ENCODE peak calls at places on chromosome 6, in six cellular contexts. B is fibroblast of the aortic adventitia; U is SJCRH30; E is uterus; H is ovary; R is CD8-positive, alpha-beta T cell. F is an unnamed sample.

GRCh38 chr6:12582421-12583110 is 134.0 kb upstream of the PHACTR1 start:
- DNase-seq in B (no peak), U (no peak), E (no peak), H (no peak), R (no peak), F (no peak)

GRCh38 chr6:51277471-51277870 is 458.8 kb downstream of the TFAP2B start:
- DNase-seq in B (no peak), U (no peak), E (no peak), H (no peak), R (no peak), F (no peak)

GRCh38 chr6:32819729-32820128 is 2.9 kb upstream of the HLA-DOB start:
- DNase-seq in B (peak), U (peak), E (no peak), H (no peak), R (no peak), F (peak)

GRCh38 chr6:80440496-80441160 is 334.2 kb downstream of the BCKDHB start:
- DNase-seq in B (no peak), U (no peak), E (no peak), H (no peak), R (no peak), F (no peak)

GRCh38 chr6:36863670-36864540 is 10.7 kb downstream of the PPIL1 start:
- DNase-seq in B (no peak), U (no peak), E (no peak), H (no peak), R (no peak), F (no peak)

GRCh38 chr6:73624896-73625295 is 28.9 kb downstream of the SLC17A5 start:
- DNase-seq in B (no peak), U (no peak), E (no peak), H (no peak), R (no peak), F (no peak)

GRCh38 chr6:113450061-113450465 is 407.1 kb upstream of the MARCKS start:
- DNase-seq in B (no peak), U (no peak), E (no peak), H (no peak), R (no peak), F (no peak)

GRCh38 chr6:4732691-4733315 is 43.4 kb upstream of the CDYL start:
- DNase-seq in B (peak), U (peak), E (peak), H (peak), R (no peak), F (peak)

GRCh38 chr6:4402477-4402976 is 267.2 kb upstream of the ECI2 start:
- DNase-seq in B (peak), U (no peak), E (no peak), H (peak), R (no peak), F (peak)

GRCh38 chr6:41200296-41200900 is 551 bp downstream of the TREML2 start:
- DNase-seq in B (peak), U (no peak), E (no peak), H (no peak), R (peak), F (no peak)

GRCh38 chr6:115898246-115898645 is 162.4 kb downstream of the FRK start:
- DNase-seq in B (peak), U (peak), E (no peak), H (no peak), R (no peak), F (no peak)

GRCh38 chr6:25179051-25179778 is 100.0 kb upstream of the CARMIL1 start:
- DNase-seq in B (peak), U (no peak), E (no peak), H (no peak), R (no peak), F (peak)

GRCh38 chr6:95784019-95784418 is 206.7 kb downstream of the MANEA start:
- DNase-seq in B (no peak), U (no peak), E (no peak), H (no peak), R (no peak), F (no peak)

GRCh38 chr6:132076452-132076851 is 125.3 kb upstream of the CCN2 start:
- DNase-seq in B (no peak), U (no peak), E (no peak), H (no peak), R (no peak), F (no peak)

GRCh38 chr6:3356824-3357420 is 98.2 kb downstream of the PSMG4 start:
- DNase-seq in B (peak), U (no peak), E (no peak), H (no peak), R (no peak), F (no peak)

GRCh38 chr6:42907336-42907735 is 8.5 kb upstream of the PTCRA start:
- DNase-seq in B (peak), U (no peak), E (peak), H (peak), R (no peak), F (peak)

GRCh38 chr6:153208706-153209105 is 77.6 kb upstream of the RGS17 start:
- DNase-seq in B (no peak), U (peak), E (no peak), H (no peak), R (no peak), F (no peak)

GRCh38 chr6:92887871-92888270 is 531.5 kb downstream of the EPHA7 start:
- DNase-seq in B (no peak), U (peak), E (no peak), H (no peak), R (no peak), F (peak)

GRCh38 chr6:149895702-149896310 is 2.1 kb downstream of the RAET1E start:
- DNase-seq in B (peak), U (no peak), E (peak), H (no peak), R (peak), F (no peak)

GRCh38 chr6:22334778-22335177 is 37.9 kb upstream of the PRL start:
- DNase-seq in B (no peak), U (no peak), E (no peak), H (no peak), R (no peak), F (no peak)

GRCh38 chr6:170027111-170028043 is 263.5 kb downstream of the DLL1 start:
- DNase-seq in B (no peak), U (no peak), E (no peak), H (peak), R (no peak), F (peak)

GRCh38 chr6:155314773-155315515 is 660 bp upstream of the TFB1M start:
- DNase-seq in B (peak), U (peak), E (peak), H (no peak), R (peak), F (no peak)

GRCh38 chr6:125194980-125195379 is 41.4 kb downstream of the TPD52L1 start:
- DNase-seq in B (no peak), U (no peak), E (no peak), H (no peak), R (no peak), F (no peak)

GRCh38 chr6:158923801-158924498 is 76.1 kb downstream of the RSPH3 start:
- DNase-seq in B (peak), U (no peak), E (no peak), H (no peak), R (no peak), F (no peak)

GRCh38 chr6:528989-529388 is 127.9 kb downstream of the HUS1B start:
- DNase-seq in B (no peak), U (no peak), E (no peak), H (no peak), R (no peak), F (no peak)

GRCh38 chr6:144104898-144105487 is 9.6 kb upstream of the SF3B5 start:
- DNase-seq in B (peak), U (peak), E (no peak), H (no peak), R (no peak), F (peak)

DNA sequence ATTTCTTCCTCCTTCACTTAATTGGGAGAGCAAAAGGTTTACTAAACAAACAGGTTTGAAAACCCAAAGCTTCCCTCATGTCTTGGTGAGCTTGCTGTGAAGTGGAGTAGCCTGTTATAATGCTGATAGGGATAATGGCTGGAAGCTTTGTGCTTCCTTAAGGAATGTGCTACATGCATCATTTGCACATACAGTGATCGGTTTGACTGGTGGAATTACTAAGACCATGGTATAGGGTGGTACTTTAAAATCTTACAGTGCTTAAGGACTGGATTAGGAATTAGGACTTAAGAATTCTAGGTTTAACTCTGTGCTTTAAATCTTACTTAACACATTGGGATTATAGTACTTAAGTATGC is 75.7 kb downstream of the ARID1B start:
- DNase-seq in B (no peak), U (no peak), E (no peak), H (no peak), R (no peak), F (no peak)
- H3K4me3 ChIP-seq in B (no peak), U (no peak), E (no peak), H (no peak), R (no peak), F (no peak)

DNA sequence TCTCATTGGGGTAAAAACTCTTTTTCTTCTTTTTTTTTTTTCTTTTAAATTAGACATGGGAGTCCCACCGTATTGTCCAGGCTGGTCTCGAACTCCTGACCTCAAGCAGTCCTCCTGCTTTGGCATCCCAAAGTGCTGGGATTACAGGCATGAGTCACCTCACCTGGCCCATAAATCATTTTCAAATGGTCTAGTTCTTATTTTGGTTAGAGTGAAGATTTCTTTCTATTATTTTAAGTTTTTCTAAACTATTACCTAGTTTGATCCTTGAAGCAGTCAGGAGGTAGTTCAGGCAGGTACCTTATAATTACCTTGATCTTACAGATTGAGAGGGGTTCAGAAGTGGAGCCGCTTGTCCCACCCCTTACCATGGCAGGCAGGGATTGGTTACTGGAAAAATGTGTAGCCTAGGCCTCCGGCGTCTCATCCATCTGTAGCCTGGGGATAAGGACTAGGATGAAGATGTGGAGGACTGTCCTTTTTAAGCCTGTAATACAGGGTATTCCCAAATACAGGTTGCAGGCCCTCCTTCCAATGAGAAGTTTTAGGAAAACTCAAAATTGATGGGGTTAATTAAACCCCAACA is 2.7 kb downstream of the HMGA1 start:
- DNase-seq in B (no peak), U (no peak), E (no peak), H (peak), R (no peak), F (no peak)
- H3K4me3 ChIP-seq in B (peak), U (no peak), E (no peak), H (no peak), R (no peak), F (peak)

GRCh38 chr6:1606533-1607235 is 3.0 kb upstream of the FOXC1 start:
- DNase-seq in B (no peak), U (no peak), E (no peak), H (no peak), R (no peak), F (peak)

GRCh38 chr6:1605822-1606532 is 3.7 kb upstream of the FOXC1 start:
- DNase-seq in B (no peak), U (no peak), E (no peak), H (no peak), R (no peak), F (peak)

GRCh38 chr6:1603708-1604346 is 5.9 kb upstream of the FOXC1 start:
- DNase-seq in B (no peak), U (no peak), E (no peak), H (no peak), R (no peak), F (no peak)

GRCh38 chr6:1604347-1604990 is 5.2 kb upstream of the FOXC1 start:
- DNase-seq in B (peak), U (peak), E (no peak), H (peak), R (peak), F (peak)

GRCh38 chr6:1604991-1605821 is 4.5 kb upstream of the FOXC1 start:
- DNase-seq in B (no peak), U (no peak), E (no peak), H (no peak), R (no peak), F (peak)
- H3K4me3 ChIP-seq in B (no peak), U (no peak), E (no peak), H (peak), R (peak), F (peak)

GRCh38 chr6:167858842-167859520 is 32.3 kb downstream of the AFDN start:
- DNase-seq in B (no peak), U (no peak), E (no peak), H (no peak), R (no peak), F (no peak)
- H3K4me3 ChIP-seq in B (no peak), U (no peak), E (no peak), H (no peak), R (no peak), F (no peak)

DNA sequence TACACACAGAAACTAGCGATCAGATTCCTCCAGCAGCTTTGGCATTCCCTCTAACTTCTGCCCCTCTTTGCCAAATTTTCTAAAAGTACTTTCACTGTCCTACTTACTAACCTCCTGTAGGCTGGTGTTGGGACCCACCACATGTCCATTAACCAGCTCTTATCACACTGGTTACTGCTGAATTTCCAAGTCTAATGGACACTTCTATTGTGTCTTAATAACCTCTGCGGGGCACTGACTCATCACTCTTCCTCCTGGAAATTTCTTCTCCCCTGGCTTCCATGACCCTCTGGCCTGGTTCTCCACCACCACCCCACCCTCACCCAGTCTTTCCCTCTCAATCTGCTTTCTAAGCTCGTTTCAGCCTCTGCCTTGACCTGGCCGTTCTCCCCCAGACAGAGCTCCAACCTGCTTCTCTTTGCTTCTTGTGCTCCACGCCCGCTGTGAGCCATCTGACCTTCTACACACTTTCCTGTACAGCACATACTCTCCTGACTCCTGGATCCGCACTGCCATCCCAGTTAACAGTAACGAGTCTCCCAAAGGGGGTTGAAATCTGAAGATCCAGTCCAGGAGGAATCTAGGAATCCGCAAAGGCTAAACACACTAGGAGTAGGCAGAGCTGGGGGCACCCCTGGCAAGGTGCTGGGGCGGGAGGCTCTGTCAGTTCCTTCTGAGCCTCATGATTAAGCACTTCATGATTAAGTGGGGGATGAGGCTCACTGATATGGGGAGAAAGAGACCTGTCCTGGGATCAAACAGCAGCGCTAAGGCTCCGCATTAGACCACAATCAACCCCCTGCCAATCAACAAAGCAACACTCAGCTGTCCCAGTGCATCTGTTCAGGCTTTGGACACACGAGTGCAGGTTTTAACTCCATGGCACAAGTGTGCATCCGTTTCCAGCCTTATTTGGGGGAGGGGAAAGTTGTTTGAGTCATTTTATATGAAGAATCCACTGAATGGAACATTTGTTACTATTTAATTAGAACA is 146.2 kb downstream of the LY86 start:
- DNase-seq in B (peak), U (no peak), E (no peak), H (no peak), R (no peak), F (peak)
- H3K4me3 ChIP-seq in B (no peak), U (no peak), E (no peak), H (no peak), R (no peak), F (no peak)

GRCh38 chr6:90096818-90097217 is 199.8 kb downstream of the BACH2 start:
- DNase-seq in B (no peak), U (no peak), E (no peak), H (no peak), R (no peak), F (no peak)
- H3K4me3 ChIP-seq in B (no peak), U (no peak), E (no peak), H (no peak), R (no peak), F (no peak)

GRCh38 chr6:15387118-15387517 is 141.2 kb downstream of the JARID2 start:
- DNase-seq in B (no peak), U (no peak), E (no peak), H (no peak), R (no peak), F (no peak)

GRCh38 chr6:15386756-15387112 is 140.9 kb downstream of the JARID2 start:
- DNase-seq in B (no peak), U (no peak), E (no peak), H (no peak), R (no peak), F (no peak)

GRCh38 chr6:15384901-15385300 is 139.0 kb downstream of the JARID2 start:
- DNase-seq in B (no peak), U (no peak), E (no peak), H (no peak), R (no peak), F (no peak)

GRCh38 chr6:15385521-15385920 is 139.7 kb downstream of the JARID2 start:
- DNase-seq in B (no peak), U (no peak), E (no peak), H (no peak), R (no peak), F (no peak)

DNA sequence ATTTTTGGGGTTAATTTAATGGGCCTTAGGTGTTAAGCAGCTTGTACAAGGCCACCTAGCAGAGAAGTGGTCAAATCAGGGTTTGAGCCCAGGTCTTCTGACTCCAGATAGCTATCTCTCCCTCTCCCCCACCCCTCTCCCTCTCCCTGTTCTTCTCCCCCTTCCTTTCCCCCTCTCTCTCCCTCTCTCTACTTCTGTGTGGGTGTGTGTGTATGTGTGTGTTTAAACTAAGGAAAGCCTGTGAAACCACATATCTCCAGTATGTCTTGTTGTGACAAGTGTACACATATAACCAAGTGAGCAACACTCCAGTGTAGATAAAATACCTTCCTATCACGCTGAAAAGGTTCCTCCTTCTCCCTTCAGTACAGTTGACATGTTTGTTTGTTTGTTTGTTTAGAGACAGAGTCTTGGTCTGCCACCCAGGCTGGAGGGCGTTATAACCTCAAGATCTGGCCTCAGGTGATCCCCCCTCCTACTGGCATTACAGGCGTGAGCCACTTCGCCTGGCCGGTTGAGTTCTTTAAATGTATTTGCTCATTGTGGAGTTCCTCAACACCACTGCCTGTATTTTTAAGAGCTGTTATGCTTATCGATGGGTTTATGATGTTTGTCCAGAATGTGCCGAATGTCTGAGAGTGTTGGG is 140.4 kb downstream of the JARID2 start:
- DNase-seq in B (no peak), U (no peak), E (no peak), H (no peak), R (no peak), F (no peak)
- H3K4me3 ChIP-seq in B (no peak), U (no peak), E (no peak), H (no peak), R (no peak), F (no peak)

GRCh38 chr6:167856999-167857660 is 30.4 kb downstream of the AFDN start:
- DNase-seq in B (peak), U (no peak), E (no peak), H (no peak), R (no peak), F (no peak)
- H3K4me3 ChIP-seq in B (no peak), U (no peak), E (no peak), H (no peak), R (no peak), F (no peak)

DNA sequence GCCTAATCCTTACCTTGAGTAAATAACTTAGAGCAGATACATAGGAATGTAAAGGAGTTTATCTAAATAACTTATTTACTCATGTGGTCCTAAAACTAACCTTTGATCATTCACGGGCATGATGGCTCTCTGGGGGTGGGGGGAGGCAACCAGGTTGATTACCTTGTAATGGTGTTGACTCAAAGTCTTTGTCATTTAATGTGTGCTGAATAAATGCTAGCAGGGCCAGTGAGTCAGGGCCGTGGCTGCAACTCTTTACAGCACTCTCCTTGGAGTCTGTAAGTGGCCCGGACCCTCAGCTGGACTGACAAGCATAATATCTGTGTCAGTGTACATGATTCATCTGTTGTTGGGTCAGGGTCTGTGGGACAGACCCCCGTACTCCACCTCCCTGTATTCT is 203.0 kb downstream of the EPM2A start:
- DNase-seq in B (no peak), U (no peak), E (no peak), H (no peak), R (no peak), F (no peak)
- H3K4me3 ChIP-seq in B (no peak), U (no peak), E (no peak), H (no peak), R (no peak), F (no peak)

F was measured in osteoblast.